ENCODE peak calls at places on chromosomes 3 and 15, in eight cellular contexts. H is kidney epithelial cell, L is WERI-Rb-1, I is B cell, W is fibroblast of mammary gland, Q is tibial nerve, J is coronary artery, B is bronchial epithelial cell. G is an unnamed sample.

GRCh38 chr15:91625506-91625905 is 228.0 kb upstream of the SLCO3A1 start:
- DNase-seq in H (peak; percentile 25), L (no peak), I (no peak), W (no peak), Q (no peak), J (no peak), B (peak; percentile 12), G (no peak)

GRCh38 chr15:92845109-92845508 is 55.0 kb upstream of the CHD2 start:
- DNase-seq in H (peak; percentile 39), L (no peak), I (peak; percentile 73), W (peak; percentile 64), Q (no peak), J (no peak), B (peak; percentile 66), G (no peak)

GRCh38 chr3:21839592-21839991 is 88.6 kb upstream of the ZNF385D start:
- DNase-seq in H (peak; percentile 55), L (no peak), I (no peak), W (peak; percentile 97), Q (no peak), J (no peak), B (peak; percentile 1), G (no peak)

GRCh38 chr3:101017048-101017447 is 23.8 kb upstream of the ABI3BP start:
- DNase-seq in H (no peak), L (no peak), I (no peak), W (peak; percentile 38), Q (no peak), J (no peak), B (no peak), G (no peak)

GRCh38 chr3:54065551-54065950 is 56.8 kb upstream of the CACNA2D3 start:
- DNase-seq in H (no peak), L (no peak), I (no peak), W (no peak), Q (no peak), J (no peak), B (peak; percentile 91), G (no peak)

GRCh38 chr15:33089878-33090757 is 104.4 kb downstream of the FMN1 start:
- DNase-seq in H (no peak), L (no peak), I (no peak), W (peak; percentile 76), Q (no peak), J (no peak), B (peak; percentile 90), G (no peak)

GRCh38 chr15:80500021-80500420 is 95.8 kb downstream of the ARNT2 start:
- DNase-seq in H (no peak), L (no peak), I (no peak), W (no peak), Q (no peak), J (no peak), B (no peak), G (peak; percentile 10)

GRCh38 chr15:88166330-88166993 is 90.1 kb downstream of the NTRK3 start:
- DNase-seq in H (no peak), L (no peak), I (no peak), W (no peak), Q (no peak), J (no peak), B (no peak), G (no peak)

GRCh38 chr3:38137615-38138346 is 680 bp upstream of the MYD88 start:
- DNase-seq in H (no peak), L (no peak), I (peak; percentile 44), W (no peak), Q (no peak), J (peak; percentile 78), B (no peak), G (no peak)

GRCh38 chr3:49750056-49750455 is 26.3 kb upstream of the GMPPB start:
- DNase-seq in H (no peak), L (no peak), I (no peak), W (no peak), Q (no peak), J (no peak), B (no peak), G (no peak)

GRCh38 chr15:100733786-100734185 is 131.4 kb downstream of the ASB7 start:
- DNase-seq in H (no peak), L (no peak), I (no peak), W (peak; percentile 60), Q (no peak), J (no peak), B (peak; percentile 82), G (peak; percentile 49)

GRCh38 chr3:99925584-99925983 is 107.9 kb downstream of the CMSS1 start:
- DNase-seq in H (no peak), L (peak; percentile 66), I (no peak), W (peak; percentile 95), Q (peak; percentile 17), J (no peak), B (peak; percentile 79), G (no peak)

DNA sequence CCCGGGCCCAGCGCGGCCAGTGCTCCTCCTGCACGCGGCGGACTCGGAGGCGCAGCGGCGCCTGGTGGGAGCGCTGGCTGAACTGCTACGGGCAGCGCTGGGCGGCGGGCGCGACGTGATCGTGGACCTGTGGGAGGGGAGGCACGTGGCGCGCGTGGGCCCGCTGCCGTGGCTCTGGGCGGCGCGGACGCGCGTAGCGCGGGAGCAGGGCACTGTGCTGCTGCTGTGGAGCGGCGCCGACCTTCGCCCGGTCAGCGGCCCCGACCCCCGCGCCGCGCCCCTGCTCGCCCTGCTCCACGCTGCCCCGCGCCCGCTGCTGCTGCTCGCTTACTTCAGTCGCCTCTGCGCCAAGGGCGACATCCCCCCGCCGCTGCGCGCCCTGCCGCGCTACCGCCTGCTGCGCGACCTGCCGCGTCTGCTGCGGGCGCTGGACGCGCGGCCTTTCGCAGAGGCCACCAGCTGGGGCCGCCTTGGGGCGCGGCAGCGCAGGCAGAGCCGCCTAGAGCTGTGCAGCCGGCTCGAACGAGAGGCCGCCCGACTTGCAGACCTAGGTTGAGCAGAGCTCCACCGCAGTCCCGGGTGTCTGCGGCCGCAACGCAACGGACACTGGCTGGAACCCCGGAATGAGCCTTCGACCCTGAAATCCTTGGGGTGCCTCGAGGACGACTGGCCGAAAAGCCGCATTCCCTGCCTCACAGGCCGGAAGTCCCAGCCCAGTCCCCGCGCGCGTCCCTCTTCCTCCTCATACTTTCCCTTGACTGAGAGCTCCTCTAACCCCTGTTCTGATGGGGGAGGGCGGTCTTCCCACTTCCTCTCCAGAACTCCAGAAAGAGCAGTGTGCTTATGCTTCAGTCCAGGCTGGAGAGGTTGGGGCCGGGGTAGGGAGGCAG is 1.4 kb upstream of the IL17RC start:
- DNase-seq in H (no peak), L (peak; percentile 65), I (peak; percentile 43), W (peak; percentile 65), Q (peak; percentile 61), J (peak; percentile 83), B (peak; percentile 23), G (peak; percentile 93)
- TF ChIP-seq CTCF in H (peak; percentile 11), L (peak; percentile 42), I (no peak), W (no peak), Q (peak; percentile 32), J (peak; percentile 31), B (peak; percentile 50), G (no peak)

DNA sequence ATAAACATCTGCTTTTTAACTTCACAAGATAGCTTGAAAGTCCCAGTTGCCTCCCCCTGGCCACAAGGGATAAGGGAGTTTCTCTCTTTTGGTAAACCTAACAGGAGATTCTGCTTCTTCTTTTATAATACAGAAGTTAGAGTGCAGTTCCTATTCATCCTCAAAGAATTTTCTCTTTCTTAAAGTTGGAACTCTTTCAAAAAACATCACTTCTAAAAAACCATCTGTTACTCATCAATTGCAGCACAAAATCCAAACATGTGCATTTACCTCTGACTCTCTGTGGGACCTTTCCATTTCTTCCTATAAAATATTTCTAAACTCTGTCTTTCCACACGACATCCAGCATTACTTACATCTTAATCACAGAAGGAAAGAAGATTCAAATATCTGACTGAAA is 5.1 kb downstream of the DPH6 start:
- DNase-seq in H (no peak), L (no peak), I (no peak), W (peak; percentile 75), Q (no peak), J (no peak), B (peak; percentile 13), G (no peak)
- TF ChIP-seq CTCF in H (no peak), L (no peak), I (no peak), W (no peak), Q (no peak), J (no peak), B (no peak), G (no peak)

DNA sequence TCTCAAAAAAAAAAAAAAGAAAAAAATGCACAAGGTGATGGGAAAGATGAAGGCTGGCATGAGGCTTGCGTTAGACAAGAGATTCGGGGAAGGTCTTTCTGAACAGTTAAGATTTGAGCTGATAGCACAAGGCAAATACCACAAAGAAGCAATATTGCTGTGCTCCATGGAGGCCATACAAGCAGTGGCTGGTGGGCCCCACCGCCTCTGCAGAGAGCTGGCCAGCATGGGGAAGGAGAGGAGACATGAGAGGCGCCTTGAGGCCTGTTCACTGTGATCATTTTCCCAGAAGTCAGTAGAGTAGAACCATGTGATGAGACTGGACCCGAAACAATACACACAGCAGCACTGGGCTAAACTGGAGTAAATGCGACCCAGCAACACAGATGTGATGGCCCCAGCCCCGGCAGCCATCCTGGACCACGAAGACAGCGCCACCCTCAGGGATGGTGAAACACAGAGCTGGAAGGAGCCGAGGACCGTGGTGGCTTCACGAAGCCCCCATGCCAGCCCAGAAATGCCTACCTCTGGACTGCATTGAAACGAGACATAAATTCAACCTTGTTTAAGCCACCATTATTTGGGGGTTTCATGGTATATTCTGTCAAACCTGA is 5.5 kb downstream of the XXYLT1 start:
- DNase-seq in H (no peak), L (no peak), I (no peak), W (no peak), Q (no peak), J (no peak), B (no peak), G (no peak)
- TF ChIP-seq CTCF in H (no peak), L (no peak), I (no peak), W (no peak), Q (no peak), J (no peak), B (no peak), G (no peak)

GRCh38 chr15:63041982-63042878 is at the start of gene TPM1:
- DNase-seq in H (peak; percentile 67), L (peak; percentile 44), I (peak; percentile 20), W (peak; percentile 54), Q (peak; percentile 81), J (peak; percentile 95), B (peak; percentile 74), G (peak; percentile 96)
- TF ChIP-seq CTCF in H (peak; percentile 24), L (peak; percentile 6), I (no peak), W (no peak), Q (no peak), J (peak; percentile 11), B (peak; percentile 3), G (no peak)

GRCh38 chr15:41340189-41340695 is 7.6 kb downstream of the NUSAP1 start:
- DNase-seq in H (no peak), L (no peak), I (no peak), W (no peak), Q (no peak), J (no peak), B (no peak), G (no peak)
- TF ChIP-seq CTCF in H (no peak), L (no peak), I (no peak), W (no peak), Q (no peak), J (no peak), B (no peak), G (no peak)

DNA sequence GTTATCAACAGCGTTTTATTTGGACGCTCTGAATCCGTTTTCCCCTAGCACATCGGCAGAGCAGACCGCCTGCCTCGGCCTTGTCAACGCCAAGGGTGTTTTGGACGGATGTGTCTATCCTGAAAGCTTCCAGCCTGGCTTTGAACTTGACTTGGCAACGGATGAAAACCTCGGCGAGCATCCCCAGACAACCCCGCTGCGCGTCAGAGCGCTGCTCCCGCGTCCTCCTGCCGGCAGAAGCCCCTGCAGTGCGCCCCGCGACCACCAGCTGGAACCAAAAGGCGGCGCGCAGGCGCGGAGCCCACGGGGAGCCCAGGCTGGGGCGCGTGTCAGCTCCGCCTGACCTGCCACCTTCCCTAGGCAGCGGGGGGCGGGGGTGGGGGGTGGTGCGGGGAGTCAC is 26.2 kb upstream of the ARL8B start:
- DNase-seq in H (no peak), L (no peak), I (peak; percentile 9), W (peak; percentile 28), Q (no peak), J (no peak), B (no peak), G (peak; percentile 82)
- TF ChIP-seq CTCF in H (peak; percentile 21), L (no peak), I (no peak), W (no peak), Q (no peak), J (no peak), B (no peak), G (no peak)